ENCODE peak calls at places on chromosome 13, in five cellular contexts. R is B cell; H is fibroblast of the aortic adventitia; B is activated naive CD4-positive, alpha-beta T cell treated with anti-CD3 and anti-CD28 coated beads for 36 hours; F is SK-N-MC. P is an unnamed sample.

GRCh38 chr13:48483589-48483988 is 49.3 kb downstream of the RCBTB2 start:
- DNase-seq in R (no peak), H (no peak), B (no peak), F (no peak), P (no peak)

GRCh38 chr13:100423375-100423774 is 165.2 kb downstream of the GGACT start:
- DNase-seq in R (no peak), H (peak), B (no peak), F (no peak), P (no peak)

GRCh38 chr13:32850311-32851052 is 165.7 kb upstream of the KL start:
- DNase-seq in R (no peak), H (no peak), B (no peak), F (no peak), P (no peak)

GRCh38 chr13:28470286-28470685 is 24.6 kb downstream of the FLT1 start:
- DNase-seq in R (no peak), H (peak), B (no peak), F (no peak), P (no peak)

GRCh38 chr13:97344250-97345175 is 89.5 kb upstream of the RAP2A start:
- DNase-seq in R (peak), H (peak), B (peak), F (no peak), P (peak)

GRCh38 chr13:33640832-33641231 is 177.1 kb upstream of the RFC3 start:
- DNase-seq in R (no peak), H (no peak), B (no peak), F (no peak), P (no peak)

GRCh38 chr13:107348931-107349330 is 781.0 kb upstream of the ARGLU1 start:
- DNase-seq in R (no peak), H (no peak), B (no peak), F (no peak), P (peak)

GRCh38 chr13:113652404-113653263 is 5.4 kb downstream of the ATP4B start:
- DNase-seq in R (no peak), H (no peak), B (peak), F (no peak), P (no peak)

GRCh38 chr13:83215627-83216026 is 666.6 kb downstream of the SLITRK1 start:
- DNase-seq in R (no peak), H (peak), B (no peak), F (no peak), P (peak)

GRCh38 chr13:36531746-36532486 is 99.6 kb downstream of the CCNA1 start:
- DNase-seq in R (no peak), H (peak), B (no peak), F (peak), P (peak)

GRCh38 chr13:104694397-104694796 is 1628.2 kb upstream of the SLC10A2 start:
- DNase-seq in R (no peak), H (peak), B (no peak), F (no peak), P (no peak)

GRCh38 chr13:48733739-48734329 is 80.1 kb downstream of the CYSLTR2 start:
- DNase-seq in R (no peak), H (no peak), B (no peak), F (no peak), P (no peak)

GRCh38 chr13:30776661-30777060 is 41.3 kb downstream of the ALOX5AP start:
- DNase-seq in R (peak), H (no peak), B (no peak), F (no peak), P (no peak)

GRCh38 chr13:93640452-93640851 is 413.8 kb downstream of the GPC6 start:
- DNase-seq in R (no peak), H (no peak), B (no peak), F (no peak), P (no peak)

GRCh38 chr13:105990256-105990958 is 545.1 kb downstream of the EFNB2 start:
- DNase-seq in R (no peak), H (no peak), B (no peak), F (no peak), P (peak)

GRCh38 chr13:20369886-20370361 is 137.8 kb upstream of the GJB6 start:
- DNase-seq in R (no peak), H (no peak), B (no peak), F (no peak), P (peak)

GRCh38 chr13:51303063-51303552 is 36.4 kb upstream of the SERPINE3 start:
- DNase-seq in R (no peak), H (no peak), B (no peak), F (no peak), P (no peak)

GRCh38 chr13:40141859-40142555 is 486.5 kb downstream of the COG6 start:
- DNase-seq in R (no peak), H (no peak), B (no peak), F (no peak), P (no peak)

GRCh38 chr13:27170521-27171243 is 929 bp downstream of the USP12 start:
- DNase-seq in R (peak), H (peak), B (peak), F (no peak), P (peak)

GRCh38 chr13:32537580-32538233 is 888 bp downstream of the N4BP2L2 start:
- DNase-seq in R (no peak), H (peak), B (peak), F (no peak), P (no peak)

GRCh38 chr13:100544866-100545683 is 43.5 kb downstream of the GGACT start:
- DNase-seq in R (no peak), H (no peak), B (no peak), F (no peak), P (no peak)

GRCh38 chr13:114101325-114101821 is 31.1 kb downstream of the RASA3 start:
- DNase-seq in R (no peak), H (peak), B (no peak), F (no peak), P (no peak)